ENCODE peak calls at places on chromosome 12, in nine cellular contexts. D is K562, G is WTC11, I is HCT116, P is SK-N-SH, H is A549, U is GM12878, V is HepG2, E is endothelial cell of umbilical vein. X is an unnamed sample.

GRCh38 chr12:5456906-5457305 is 25.0 kb downstream of the NTF3 start:
- DNase-seq in E (peak), D (no peak), G (no peak), P (no peak), I (no peak), H (no peak), U (no peak), V (no peak), X (peak)

GRCh38 chr12:59844775-59845174 is 248.9 kb downstream of the SLC16A7 start:
- DNase-seq in P (no peak), U (no peak), G (no peak), H (no peak), E (peak), D (no peak), I (no peak), V (no peak), X (no peak)

GRCh38 chr12:121810234-121810817 is 6.5 kb downstream of the SETD1B start:
- DNase-seq in U (no peak), D (no peak), V (no peak), G (no peak), I (no peak), E (no peak), H (no peak), P (no peak), X (no peak)

GRCh38 chr12:47889040-47889439 is 15.8 kb downstream of the VDR start:
- DNase-seq in U (no peak), E (no peak), D (no peak), H (no peak), I (no peak), V (no peak), P (no peak), G (no peak), X (peak)

GRCh38 chr12:106498056-106498455 is 84.7 kb upstream of the RFX4 start:
- DNase-seq in E (peak), I (no peak), H (no peak), G (no peak), U (no peak), P (no peak), V (no peak), D (no peak), X (no peak)

GRCh38 chr12:15322164-15323054 is at the start of gene PTPRO:
- DNase-seq in D (no peak), I (no peak), E (no peak), P (peak), G (peak), V (no peak), H (peak), U (no peak), X (no peak)

GRCh38 chr12:55745361-55746146 is 2.6 kb downstream of the GDF11 start:
- DNase-seq in D (peak), H (no peak), I (no peak), P (peak), G (peak), U (no peak), E (no peak), V (peak), X (peak)

GRCh38 chr12:95548539-95549391 is 2.5 kb downstream of the USP44 start:
- DNase-seq in E (peak), H (peak), D (peak), U (no peak), P (peak), I (no peak), G (peak), V (no peak), X (no peak)

GRCh38 chr12:32074432-32074831 is 32.2 kb upstream of the BICD1 start:
- DNase-seq in I (no peak), P (no peak), H (no peak), D (no peak), E (no peak), G (no peak), V (no peak), U (no peak), X (no peak)

GRCh38 chr12:58066296-58066695 is 124.9 kb downstream of the ATP23 start:
- DNase-seq in G (no peak), D (no peak), P (no peak), I (no peak), V (no peak), H (no peak), U (no peak), E (no peak), X (no peak)

GRCh38 chr12:14689144-14689543 is 7.3 kb downstream of the GUCY2C start:
- DNase-seq in P (no peak), E (no peak), V (no peak), U (no peak), I (no peak), G (no peak), H (no peak), D (no peak), X (no peak)

GRCh38 chr12:87793134-87793533 is 236.1 kb downstream of the C12orf50 start:
- DNase-seq in H (peak), V (no peak), U (no peak), G (no peak), I (no peak), P (no peak), D (no peak), E (no peak), X (no peak)

GRCh38 chr12:50764861-50765324 is 992 bp downstream of the ATF1 start:
- DNase-seq in E (peak), G (no peak), U (no peak), H (peak), P (peak), D (no peak), V (peak), I (no peak), X (no peak)

GRCh38 chr12:17215754-17216153 is 609.8 kb upstream of the LMO3 start:
- DNase-seq in E (no peak), P (no peak), G (no peak), V (no peak), U (no peak), I (peak), D (no peak), H (peak), X (peak)

GRCh38 chr12:7833831-7834230 is 38.9 kb downstream of the SLC2A14 start:
- DNase-seq in E (no peak), U (no peak), P (no peak), D (no peak), V (peak), H (no peak), I (no peak), G (no peak), X (no peak)

GRCh38 chr12:93025145-93026103 is 96.3 kb upstream of the EEA1 start:
- DNase-seq in P (peak), H (peak), V (no peak), E (peak), G (no peak), I (peak), D (peak), U (peak), X (peak)

GRCh38 chr12:62903151-62903550 is 31.8 kb downstream of the PPM1H start:
- DNase-seq in I (no peak), E (peak), H (no peak), P (no peak), D (no peak), U (no peak), G (no peak), V (no peak), X (no peak)

GRCh38 chr12:101697930-101698781 is 716 bp downstream of the CHPT1 start:
- DNase-seq in D (peak), H (peak), P (no peak), U (no peak), V (peak), E (peak), I (no peak), G (no peak), X (peak)

GRCh38 chr12:18145924-18146323 is 55.9 kb upstream of the RERGL start:
- DNase-seq in U (no peak), H (no peak), V (no peak), D (no peak), P (no peak), E (no peak), G (no peak), I (no peak), X (peak)

GRCh38 chr12:125892276-125892675 is 827.0 kb downstream of the AACS start:
- DNase-seq in U (no peak), P (no peak), D (no peak), V (no peak), H (no peak), E (no peak), G (no peak), I (no peak), X (no peak)

GRCh38 chr12:75781532-75782046 is 250.0 kb downstream of the PHLDA1 start:
- DNase-seq in U (no peak), H (peak), I (peak), V (no peak), D (peak), G (no peak), E (peak), P (no peak), X (no peak)

GRCh38 chr12:27550653-27550975 is 26.6 kb downstream of the PPFIBP1 start:
- DNase-seq in U (no peak), G (no peak), E (no peak), V (no peak), H (no peak), D (no peak), I (no peak), P (no peak), X (peak)

GRCh38 chr12:7583471-7583870 is 79.9 kb upstream of the CD163 start:
- DNase-seq in E (no peak), H (no peak), P (no peak), U (no peak), V (no peak), D (no peak), G (no peak), I (no peak), X (no peak)

GRCh38 chr12:8890313-8891084 is 23.8 kb upstream of the PHC1 start:
- DNase-seq in V (peak), P (peak), E (peak), G (peak), I (no peak), U (peak), D (peak), H (peak), X (peak)

GRCh38 chr12:118611295-118611694 is 234.9 kb downstream of the SUDS3 start:
- DNase-seq in D (no peak), E (no peak), P (peak), I (no peak), V (no peak), U (no peak), G (peak), H (no peak), X (no peak)

GRCh38 chr12:111753144-111753881 is 13.4 kb upstream of the ALDH2 start:
- DNase-seq in I (peak), V (peak), P (peak), H (peak), E (peak), G (peak), D (peak), U (no peak), X (peak)

GRCh38 chr12:49529409-49529808 is 9.4 kb upstream of the KCNH3 start:
- DNase-seq in E (no peak), U (no peak), V (no peak), D (no peak), H (no peak), P (no peak), I (no peak), G (no peak), X (peak)

GRCh38 chr12:104966677-104967076 is 8.6 kb upstream of the SLC41A2 start:
- DNase-seq in D (no peak), I (no peak), V (no peak), U (peak), G (no peak), P (no peak), E (no peak), H (no peak), X (no peak)

GRCh38 chr12:51941011-51941561 is 10.4 kb upstream of the ACVR1B start:
- DNase-seq in D (no peak), E (no peak), G (no peak), P (peak), V (no peak), U (no peak), H (no peak), I (no peak), X (no peak)

GRCh38 chr12:105741786-105742566 is 396.8 kb downstream of the NUAK1 start:
- DNase-seq in U (no peak), E (peak), P (no peak), I (no peak), H (no peak), D (no peak), G (no peak), V (no peak), X (no peak)

GRCh38 chr12:31896514-31897039 is 62.6 kb upstream of the RESF1 start:
- DNase-seq in I (no peak), E (peak), P (no peak), U (peak), H (no peak), V (no peak), G (no peak), D (peak), X (peak)

GRCh38 chr12:2076196-2076570 is 23.4 kb downstream of the CACNA1C start:
- DNase-seq in G (no peak), D (no peak), I (no peak), V (no peak), E (no peak), U (no peak), P (no peak), H (no peak), X (no peak)

GRCh38 chr12:78568326-78569020 is 296.1 kb upstream of the SYT1 start:
- DNase-seq in U (no peak), I (no peak), G (no peak), E (no peak), D (no peak), P (no peak), V (no peak), H (no peak), X (no peak)

GRCh38 chr12:7433276-7433822 is 10.6 kb downstream of the CD163L1 start:
- DNase-seq in V (peak), D (no peak), P (no peak), E (peak), G (no peak), U (no peak), H (peak), I (peak), X (no peak)

GRCh38 chr12:106170285-106170684 is 31.5 kb upstream of the NUAK1 start:
- DNase-seq in U (no peak), D (no peak), H (peak), E (no peak), I (no peak), G (no peak), P (no peak), V (no peak), X (no peak)

GRCh38 chr12:1606021-1606622 is 11.7 kb upstream of the FBXL14 start:
- DNase-seq in U (peak), V (peak), P (peak), I (peak), D (peak), H (peak), G (peak), E (peak), X (peak)

GRCh38 chr12:116346222-116346621 is 68.7 kb upstream of the MED13L start:
- DNase-seq in H (no peak), D (peak), U (no peak), E (peak), G (no peak), P (peak), I (no peak), V (peak), X (no peak)

GRCh38 chr12:60421741-60422140 is 825.9 kb downstream of the SLC16A7 start:
- DNase-seq in U (no peak), I (no peak), V (no peak), D (no peak), P (no peak), H (peak), E (no peak), G (no peak), X (no peak)

DNA sequence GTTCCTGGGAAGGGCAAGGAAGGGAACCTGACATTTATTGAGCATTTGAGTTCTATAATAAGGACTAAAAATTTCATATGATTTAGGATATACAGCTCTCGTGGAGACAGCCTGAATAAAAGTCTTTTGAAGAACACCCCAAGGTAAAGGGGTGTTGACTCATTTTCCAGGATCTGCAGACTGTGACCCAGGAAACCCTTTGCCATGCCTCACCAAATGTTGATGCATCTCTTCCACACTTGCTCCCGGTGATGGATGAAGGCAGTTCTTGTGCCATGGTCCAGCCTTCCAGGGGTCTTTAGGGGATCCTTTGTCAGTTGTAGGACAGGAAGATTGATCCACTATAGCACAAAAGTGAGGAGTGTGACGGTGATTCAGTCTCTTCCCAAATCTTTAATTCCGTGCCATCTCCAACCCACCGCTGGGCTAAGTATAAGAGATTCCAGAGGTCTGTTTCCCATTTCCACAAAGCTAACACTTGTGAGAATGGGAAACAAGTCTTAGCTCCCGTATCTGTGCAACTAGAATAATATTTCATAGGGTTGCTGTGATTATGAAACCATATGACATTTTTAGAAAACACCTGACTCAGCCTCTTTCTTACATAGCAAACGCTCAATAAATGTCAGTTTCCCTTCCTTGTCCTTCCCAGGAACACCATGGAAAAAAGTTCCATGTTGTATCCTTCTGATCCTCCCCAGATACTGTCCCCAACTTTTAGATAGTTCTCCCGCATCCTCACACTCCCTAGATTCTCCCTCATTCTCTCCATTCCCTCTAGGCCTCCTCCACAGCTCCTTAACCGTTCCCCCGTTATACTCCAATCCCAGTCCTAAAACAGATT is 836 bp downstream of the AAAS start:
- DNase-seq in U (no peak), D (no peak), P (no peak), V (no peak), I (no peak), H (no peak), E (no peak), G (no peak), X (no peak)
- TF ChIP-seq MAX in U (no peak), D (no peak), P (no peak), V (no peak), I (no peak), H (no peak), E (no peak), G (no peak), X (no peak)

GRCh38 chr12:56905852-56906251 is 28.4 kb downstream of the SDR9C7 start:
- DNase-seq in E (no peak), G (no peak), U (no peak), D (no peak), V (no peak), P (no peak), I (no peak), H (no peak), X (no peak)

GRCh38 chr12:56903374-56903773 is 30.8 kb downstream of the SDR9C7 start:
- DNase-seq in P (no peak), V (no peak), U (no peak), G (no peak), D (no peak), I (no peak), H (no peak), E (no peak), X (no peak)

GRCh38 chr12:56908136-56908535 is 26.1 kb downstream of the SDR9C7 start:
- DNase-seq in V (no peak), I (no peak), H (no peak), G (no peak), U (no peak), E (no peak), P (no peak), D (no peak), X (no peak)
- TF ChIP-seq CTCF in V (no peak), I (no peak), H (no peak), G (no peak), U (no peak), E (no peak), P (no peak), D (no peak), X (no peak)

DNA sequence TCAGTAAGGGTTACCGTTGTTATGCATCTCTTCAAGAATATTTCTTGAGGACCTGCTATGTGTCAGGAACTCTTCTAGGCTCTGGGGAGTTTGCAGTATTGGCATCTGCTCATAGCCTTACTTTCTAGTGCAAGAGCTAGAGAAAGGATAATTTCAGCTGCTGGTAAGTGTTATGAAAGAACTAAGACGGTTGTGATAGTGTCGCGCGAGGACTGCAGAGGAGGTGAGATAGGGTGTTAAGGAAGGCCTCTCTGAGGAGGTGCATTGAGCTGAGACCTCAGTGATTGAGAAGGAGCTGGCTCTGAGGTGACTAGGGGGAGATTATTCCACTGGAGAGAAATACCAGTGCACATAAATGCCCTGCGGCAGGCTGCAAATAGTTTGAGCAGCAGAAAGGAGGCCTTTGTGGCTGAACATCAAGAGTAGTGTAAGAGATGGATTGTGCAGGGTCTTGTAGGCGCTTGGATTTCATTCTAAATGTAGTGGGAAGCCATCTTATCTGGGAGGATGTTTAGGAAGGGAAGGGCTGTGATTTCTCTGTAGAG is 824 bp downstream of the DDX55 start:
- DNase-seq in E (no peak), H (no peak), U (no peak), D (no peak), G (no peak), P (no peak), I (no peak), V (no peak), X (peak)
- TF ChIP-seq MAX in E (no peak), H (no peak), U (no peak), D (no peak), G (no peak), P (no peak), I (no peak), V (no peak), X (no peak)

GRCh38 chr12:124510301-124510970 is 57.0 kb downstream of the NCOR2 start:
- DNase-seq in E (no peak), I (no peak), D (no peak), H (peak), U (no peak), P (peak), G (peak), V (peak), X (peak)
- TF ChIP-seq CTCF in E (no peak), I (peak), D (peak), H (no peak), U (no peak), P (peak), G (no peak), V (peak), X (no peak)

DNA sequence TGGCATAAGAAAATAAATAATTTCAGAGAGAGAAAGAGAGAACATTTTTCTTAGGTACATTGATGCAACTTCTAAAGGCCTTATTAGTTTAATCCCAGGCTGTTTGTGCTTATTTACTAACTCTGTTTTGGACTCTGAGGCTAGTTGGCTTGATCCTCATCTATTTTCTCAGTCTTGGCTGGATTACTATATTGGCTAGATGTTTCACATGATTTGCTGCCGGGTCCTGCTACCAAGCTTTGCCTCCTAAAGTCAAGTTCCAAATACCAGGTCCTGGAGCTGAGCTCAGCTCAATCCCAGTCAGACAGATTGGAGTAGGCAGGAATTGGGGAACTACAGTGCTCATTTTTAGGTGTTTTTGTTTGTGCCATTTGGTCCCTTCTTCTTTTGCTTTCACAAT is 340.8 kb downstream of the BCAT1 start:
- DNase-seq in I (no peak), V (no peak), G (no peak), H (no peak), U (no peak), D (no peak), E (no peak), P (no peak), X (no peak)
- TF ChIP-seq MAX in I (no peak), V (no peak), G (no peak), H (no peak), U (no peak), D (no peak), E (no peak), P (no peak), X (no peak)

DNA sequence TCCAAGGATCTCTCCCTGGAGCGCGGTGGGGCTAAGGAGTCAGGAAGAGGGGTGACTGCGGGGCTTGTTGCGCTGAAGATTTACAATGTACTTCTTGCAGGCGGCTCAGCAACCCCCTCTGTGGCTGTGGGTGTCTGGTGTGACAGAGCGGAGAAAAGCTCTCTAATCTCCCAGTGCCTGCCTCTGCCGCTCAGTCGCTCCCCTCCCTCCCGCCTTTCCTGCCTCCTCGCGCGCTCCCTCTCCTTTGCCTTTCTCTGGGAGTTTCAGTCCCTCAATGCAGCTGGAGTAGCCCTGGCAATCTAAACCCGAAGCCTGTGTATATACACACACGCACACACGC is 799 bp upstream of the TRHDE start:
- DNase-seq in H (no peak), E (peak), D (no peak), I (no peak), U (no peak), G (peak), P (peak), V (no peak), X (no peak)
- TF ChIP-seq CTCF in H (no peak), E (no peak), D (no peak), I (no peak), U (no peak), G (no peak), P (no peak), V (no peak), X (no peak)

X was measured in NB4.